ENCODE peak calls at places on chromosomes 12 and 14, in four cellular contexts. Y, C, U and T are unnamed samples.

GRCh38 chr14:28294834-28295440 is 471.6 kb upstream of the FOXG1 start:
- DNase-seq in Y (peak), C (no peak), U (no peak), T (peak)

GRCh38 chr14:21825147-21825743 is 151.6 kb upstream of the OR4E1 start:
- DNase-seq in Y (peak), C (peak), U (peak), T (no peak)

GRCh38 chr12:78375461-78375860 is 489.1 kb upstream of the SYT1 start:
- DNase-seq in Y (no peak), C (no peak), U (no peak), T (no peak)

GRCh38 chr12:57096748-57097553 is 8.0 kb downstream of the NAB2 start:
- DNase-seq in Y (peak), C (no peak), U (no peak), T (no peak)

GRCh38 chr12:115710104-115710564 is 567.4 kb downstream of the MED13L start:
- DNase-seq in Y (no peak), C (no peak), U (no peak), T (no peak)

GRCh38 chr14:64717870-64718269 is 13.6 kb downstream of the PLEKHG3 start:
- DNase-seq in Y (no peak), C (no peak), U (no peak), T (no peak)

GRCh38 chr14:36019126-36019525 is 157.4 kb downstream of the PTCSC3 start:
- DNase-seq in Y (no peak), C (no peak), U (no peak), T (no peak)

GRCh38 chr12:88453323-88453722 is 126.9 kb downstream of the KITLG start:
- DNase-seq in Y (no peak), C (no peak), U (no peak), T (no peak)

GRCh38 chr12:89756100-89756637 is 47.5 kb upstream of the ATP2B1 start:
- DNase-seq in Y (no peak), C (no peak), U (no peak), T (no peak)

GRCh38 chr12:110199360-110200123 is 75.4 kb downstream of the IFT81 start:
- DNase-seq in Y (peak), C (no peak), U (no peak), T (peak)